ENCODE peak calls at places on chromosomes 3 and 15, in ten cellular contexts. J is tibial nerve; F is NCI-H1105; Z is activated T-helper 1 cell treated with Interleukin-2 at 50 U/mL for 16 hours; P is HEK293T; V is left lung; Y is activated T-cell treated with anti-CD3 and anti-CD28 coated beads, Interleukin-2, amount 50 U/mL, for 72 hours; D is stimulated activated CD8-positive, alpha-beta memory T cell treated with anti-CD3 and anti-CD28 coated beads, Interleukin-4, amount 100 ng/mL, for 4 hours; L is brain microvascular endothelial cell; H is naive B cell. C is an unnamed sample.
A peak's percentile ranks its signal among the peaks of the same experiment; 100 is the strongest.

GRCh38 chr3:181727122-181728036 is 15.7 kb downstream of the SOX2 start:
- DNase-seq in J (no peak), F (no peak), Z (no peak), P (no peak), V (no peak), Y (no peak), D (no peak), L (no peak), H (no peak), C (no peak)

GRCh38 chr15:38614621-38615020 is 50.0 kb upstream of the RASGRP1 start:
- DNase-seq in J (no peak), F (no peak), Z (no peak), P (no peak), V (no peak), Y (no peak), D (no peak), L (no peak), H (no peak), C (no peak)

GRCh38 chr3:71520186-71521020 is 63.1 kb downstream of the FOXP1 start:
- DNase-seq in J (no peak), F (no peak), Z (no peak), P (no peak), V (no peak), Y (no peak), D (no peak), L (no peak), H (no peak), C (no peak)

GRCh38 chr15:43794269-43795037 is 2.3 kb downstream of the SERF2 start:
- DNase-seq in J (no peak), F (no peak), Z (no peak), P (no peak), V (no peak), Y (no peak), D (no peak), L (peak; percentile 45), H (no peak), C (no peak)

GRCh38 chr3:120567370-120568197 is 28.6 kb upstream of the NDUFB4 start:
- DNase-seq in J (peak; percentile 58), F (no peak), Z (no peak), P (peak; percentile 49), V (no peak), Y (no peak), D (no peak), L (peak; percentile 44), H (no peak), C (no peak)

GRCh38 chr3:37256447-37256846 is 82.1 kb upstream of the LRRFIP2 start:
- DNase-seq in J (no peak), F (no peak), Z (no peak), P (peak; percentile 20), V (no peak), Y (no peak), D (no peak), L (no peak), H (no peak), C (no peak)

GRCh38 chr15:45112592-45113379 is 1.2 kb downstream of the DUOX2 start:
- DNase-seq in J (no peak), F (no peak), Z (no peak), P (no peak), V (peak; percentile 77), Y (no peak), D (no peak), L (no peak), H (no peak), C (no peak)

GRCh38 chr15:22867886-22868285 is 29.4 kb downstream of the NIPA2 start:
- DNase-seq in J (no peak), F (no peak), Z (no peak), P (no peak), V (no peak), Y (no peak), D (no peak), L (no peak), H (no peak), C (no peak)

GRCh38 chr3:86162521-86162920 is 828.4 kb downstream of the VGLL3 start:
- DNase-seq in J (no peak), F (no peak), Z (no peak), P (no peak), V (no peak), Y (no peak), D (no peak), L (no peak), H (no peak), C (no peak)

GRCh38 chr15:36612063-36612788 is 32.8 kb downstream of the CDIN1 start:
- DNase-seq in J (no peak), F (no peak), Z (no peak), P (no peak), V (no peak), Y (no peak), D (no peak), L (peak; percentile 95), H (no peak), C (no peak)

GRCh38 chr15:60396964-60397771 is 618 bp downstream of the ANXA2 start:
- DNase-seq in J (peak; percentile 62), F (no peak), Z (peak; percentile 25), P (peak; percentile 46), V (peak; percentile 90), Y (peak; percentile 73), D (no peak), L (peak; percentile 67), H (peak; percentile 29), C (no peak)

GRCh38 chr3:128360705-128361271 is 105.9 kb downstream of the DNAJB8 start:
- DNase-seq in J (no peak), F (no peak), Z (no peak), P (no peak), V (no peak), Y (no peak), D (no peak), L (no peak), H (no peak), C (no peak)

GRCh38 chr15:90315276-90315982 is 36.7 kb upstream of the ZNF774 start:
- DNase-seq in J (peak; percentile 76), F (no peak), Z (no peak), P (no peak), V (no peak), Y (no peak), D (no peak), L (no peak), H (no peak), C (no peak)

GRCh38 chr3:168671091-168671490 is 575.4 kb upstream of the GOLIM4 start:
- DNase-seq in J (no peak), F (peak; percentile 50), Z (no peak), P (no peak), V (no peak), Y (no peak), D (no peak), L (no peak), H (no peak), C (no peak)

GRCh38 chr3:150296123-150296750 is 111.9 kb upstream of the TSC22D2 start:
- DNase-seq in J (no peak), F (no peak), Z (no peak), P (no peak), V (no peak), Y (no peak), D (no peak), L (no peak), H (no peak), C (no peak)

GRCh38 chr3:63832395-63832794 is 13.3 kb downstream of the C3orf49 start:
- DNase-seq in J (no peak), F (no peak), Z (no peak), P (no peak), V (no peak), Y (no peak), D (no peak), L (no peak), H (no peak), C (no peak)

GRCh38 chr3:37935290-37935668 is 55.3 kb upstream of the VILL start:
- DNase-seq in J (no peak), F (no peak), Z (no peak), P (no peak), V (no peak), Y (no peak), D (no peak), L (no peak), H (no peak), C (no peak)

GRCh38 chr3:30749230-30749629 is 142.8 kb downstream of the TGFBR2 start:
- DNase-seq in J (no peak), F (no peak), Z (no peak), P (no peak), V (no peak), Y (no peak), D (no peak), L (no peak), H (no peak), C (no peak)

GRCh38 chr15:58587481-58587880 is 155.7 kb downstream of the LIPC start:
- DNase-seq in J (no peak), F (no peak), Z (no peak), P (no peak), V (no peak), Y (no peak), D (no peak), L (no peak), H (no peak), C (no peak)

GRCh38 chr3:70982700-70983140 is 600.8 kb downstream of the FOXP1 start:
- DNase-seq in J (peak; percentile 37), F (no peak), Z (no peak), P (peak; percentile 14), V (no peak), Y (peak; percentile 64), D (no peak), L (peak; percentile 85), H (no peak), C (peak; percentile 70)

GRCh38 chr15:78177447-78177873 is 28.3 kb downstream of the IDH3A start:
- DNase-seq in J (peak; percentile 18), F (no peak), Z (no peak), P (peak; percentile 79), V (no peak), Y (peak; percentile 49), D (no peak), L (peak; percentile 9), H (no peak), C (no peak)

GRCh38 chr3:187758318-187758717 is 13.1 kb upstream of the BCL6 start:
- DNase-seq in J (no peak), F (no peak), Z (no peak), P (no peak), V (no peak), Y (no peak), D (no peak), L (no peak), H (no peak), C (no peak)

GRCh38 chr3:13890377-13891016 is 10.6 kb upstream of the WNT7A start:
- DNase-seq in J (no peak), F (no peak), Z (peak; percentile 54), P (no peak), V (peak; percentile 67), Y (peak; percentile 45), D (no peak), L (no peak), H (no peak), C (no peak)

GRCh38 chr3:64417816-64418215 is 192.6 kb upstream of the PRICKLE2 start:
- DNase-seq in J (no peak), F (no peak), Z (no peak), P (no peak), V (no peak), Y (no peak), D (no peak), L (peak; percentile 74), H (no peak), C (no peak)

GRCh38 chr3:112448939-112449338 is 50.3 kb downstream of the BTLA start:
- DNase-seq in J (no peak), F (no peak), Z (no peak), P (no peak), V (no peak), Y (no peak), D (no peak), L (no peak), H (no peak), C (no peak)

GRCh38 chr3:37456270-37456708 is 281.9 kb upstream of the LRRFIP2 start:
- DNase-seq in J (peak; percentile 40), F (no peak), Z (no peak), P (no peak), V (peak; percentile 74), Y (no peak), D (no peak), L (peak; percentile 2), H (no peak), C (no peak)

GRCh38 chr3:71887256-71887655 is 102.3 kb upstream of the PROK2 start:
- DNase-seq in J (no peak), F (no peak), Z (no peak), P (no peak), V (no peak), Y (no peak), D (no peak), L (no peak), H (no peak), C (no peak)

GRCh38 chr3:47803478-47804025 is 614 bp downstream of the DHX30 start:
- DNase-seq in J (no peak), F (no peak), Z (no peak), P (no peak), V (no peak), Y (no peak), D (no peak), L (no peak), H (no peak), C (no peak)